ENCODE peak calls at places on chromosomes 4 and X, in four cellular contexts. Q, C, X and I are unnamed samples.
A peak's percentile ranks its signal among the peaks of the same experiment; 100 is the strongest.

GRCh38 chr4:1250527-1250812 is 1.5 kb upstream of the CTBP1 start:
- DNase-seq in C (no peak), X (no peak), Q (no peak), I (no peak)

GRCh38 chr4:98470831-98471230 is 187.6 kb downstream of the TSPAN5 start:
- DNase-seq in C (no peak), X (no peak), Q (no peak), I (no peak)

GRCh38 chr4:3656441-3657376 is 109.5 kb upstream of the ADRA2C start:
- DNase-seq in Q (no peak), X (no peak), C (no peak), I (no peak)

GRCh38 chrX:155611302-155611701 is 1.4 kb downstream of the TMLHE start:
- DNase-seq in C (no peak), Q (no peak), X (no peak), I (no peak)

GRCh38 chr4:186557486-186557885 is 2.1 kb upstream of the MTNR1A start:
- DNase-seq in Q (no peak), X (peak; percentile 60), C (no peak), I (peak; percentile 45)

GRCh38 chr4:76950052-76950845 is 697 bp downstream of the SEPTIN11 start:
- DNase-seq in X (no peak), C (no peak), Q (peak; percentile 68), I (peak; percentile 68)

GRCh38 chr4:168856312-168856711 is 153.7 kb downstream of the CBR4 start:
- DNase-seq in X (no peak), Q (no peak), C (no peak), I (no peak)

GRCh38 chr4:102497986-102498385 is 3.2 kb upstream of the NFKB1 start:
- DNase-seq in Q (no peak), C (no peak), X (peak; percentile 4), I (no peak)

GRCh38 chrX:155251391-155251790 is 12.9 kb downstream of the RAB39B start:
- DNase-seq in X (no peak), Q (no peak), C (no peak), I (no peak)

GRCh38 chrX:80331285-80331684 is 89.0 kb upstream of the TENT5D start:
- DNase-seq in C (no peak), X (no peak), Q (no peak), I (no peak)

GRCh38 chr4:171582961-171583581 is 230.1 kb upstream of the GALNTL6 start:
- DNase-seq in Q (no peak), X (no peak), C (no peak), I (no peak)

GRCh38 chr4:81828991-81829390 is 357.3 kb upstream of the RASGEF1B start:
- DNase-seq in X (no peak), Q (no peak), C (no peak), I (no peak)

GRCh38 chrX:56800801-56801200 is 71.8 kb downstream of the NBDY start:
- DNase-seq in X (no peak), C (no peak), Q (peak; percentile 39), I (no peak)

GRCh38 chrX:134949271-134949670 is 41.5 kb upstream of the SMIM10 start:
- DNase-seq in Q (no peak), X (no peak), C (no peak), I (no peak)

GRCh38 chr4:86496094-86497060 is 97.7 kb upstream of the PTPN13 start:
- DNase-seq in C (peak; percentile 27), Q (peak; percentile 33), X (peak; percentile 61), I (peak; percentile 60)

GRCh38 chr4:58209576-58209975 is 1099.4 kb upstream of the IGFBP7 start:
- DNase-seq in C (no peak), X (no peak), Q (no peak), I (no peak)

GRCh38 chrX:8913665-8914409 is 112.7 kb upstream of the FAM9A start:
- DNase-seq in C (no peak), Q (no peak), X (peak; percentile 72), I (peak; percentile 65)

GRCh38 chrX:131728295-131729145 is 184.6 kb downstream of the OR13H1 start:
- DNase-seq in C (no peak), X (peak; percentile 67), Q (no peak), I (no peak)

GRCh38 chr4:87839309-87839946 is 6.7 kb downstream of the MEPE start:
- DNase-seq in C (no peak), Q (no peak), X (peak; percentile 62), I (peak; percentile 67)

GRCh38 chr4:156751486-156751885 is 220.1 kb downstream of the PDGFC start:
- DNase-seq in Q (no peak), X (peak; percentile 59), C (no peak), I (peak; percentile 54)

GRCh38 chr4:15455290-15455689 is 14.4 kb upstream of the CC2D2A start:
- DNase-seq in Q (no peak), C (no peak), X (peak; percentile 65), I (peak; percentile 73)